ENCODE peak calls at places on chromosome 1, in eight cellular contexts. O, G, P, Q, Y, J, E and M are unnamed samples.

GRCh38 chr1:14120895-14121294 is 420.9 kb downstream of the PRDM2 start:
- DNase-seq in P (peak), E (no peak), O (no peak), Q (no peak), J (no peak), G (no peak), Y (no peak), M (no peak)

GRCh38 chr1:42380617-42381423 is at the start of gene RIMKLA:
- DNase-seq in E (no peak), O (peak), Y (peak), P (no peak), G (peak), Q (peak), J (peak), M (peak)

GRCh38 chr1:170619167-170620030 is 44.5 kb upstream of the PRRX1 start:
- DNase-seq in P (peak), Y (no peak), Q (no peak), O (no peak), J (peak), E (peak), G (no peak), M (no peak)

GRCh38 chr1:197774691-197775281 is 494 bp downstream of the DENND1B start:
- DNase-seq in E (peak), Q (peak), P (peak), Y (peak), J (peak), G (peak), O (peak), M (peak)

GRCh38 chr1:244150665-244151064 is 99.6 kb downstream of the ZBTB18 start:
- DNase-seq in Q (no peak), P (no peak), E (no peak), J (no peak), G (no peak), O (no peak), Y (no peak), M (no peak)

GRCh38 chr1:173210716-173211231 is 3.6 kb upstream of the TNFSF4 start:
- DNase-seq in Y (no peak), P (no peak), G (no peak), E (no peak), J (no peak), Q (no peak), O (no peak), M (no peak)

GRCh38 chr1:192797143-192797542 is 11.7 kb upstream of the RGS2 start:
- DNase-seq in P (no peak), E (no peak), J (no peak), Q (no peak), G (no peak), O (no peak), Y (no peak), M (no peak)

GRCh38 chr1:165455111-165455510 is 10.2 kb upstream of the RXRG start:
- DNase-seq in J (no peak), O (no peak), Y (no peak), P (no peak), E (no peak), G (no peak), Q (no peak), M (no peak)

GRCh38 chr1:6221210-6221784 is 14.5 kb downstream of the ICMT start:
- DNase-seq in Q (no peak), O (no peak), Y (no peak), J (no peak), G (no peak), P (no peak), E (no peak), M (no peak)

GRCh38 chr1:160726114-160726497 is 12.9 kb upstream of the SLAMF7 start:
- DNase-seq in J (no peak), Y (no peak), G (no peak), P (peak), O (no peak), Q (no peak), E (no peak), M (no peak)